ENCODE peak calls at places on chromosomes 2 and 18, in four cellular contexts. One of them, this sample, is unnamed.

GRCh38 chr2:95300391-95300938 is 3.3 kb downstream of the KCNIP3 start:
- DNase-seq in HFF-Myc: no peak
- DNase-seq in osteocyte: no peak
- DNase-seq in fibroblast of pulmonary artery: no peak
- DNase-seq in this sample: no peak

GRCh38 chr18:934518-935123 is 29.9 kb downstream of the ADCYAP1 start:
- DNase-seq in fibroblast of pulmonary artery: no peak
- DNase-seq in HFF-Myc: no peak
- DNase-seq in osteocyte: no peak
- DNase-seq in this sample: no peak

GRCh38 chr2:69159988-69160387 is 147.0 kb downstream of the ANTXR1 start:
- DNase-seq in HFF-Myc: no peak
- DNase-seq in fibroblast of pulmonary artery: no peak
- DNase-seq in osteocyte: no peak
- DNase-seq in this sample: no peak

GRCh38 chr18:59900222-59901128 is 679 bp downstream of the PMAIP1 start:
- DNase-seq in osteocyte: no peak
- DNase-seq in fibroblast of pulmonary artery: peak; percentile 80
- DNase-seq in HFF-Myc: no peak
- DNase-seq in this sample: peak; percentile 72

GRCh38 chr2:65465857-65466256 is 33.5 kb upstream of the SPRED2 start:
- DNase-seq in osteocyte: no peak
- DNase-seq in fibroblast of pulmonary artery: no peak
- DNase-seq in HFF-Myc: no peak
- DNase-seq in this sample: no peak

GRCh38 chr2:218002103-218002502 is 692 bp downstream of the TNS1 start:
- DNase-seq in HFF-Myc: no peak
- DNase-seq in osteocyte: no peak
- DNase-seq in fibroblast of pulmonary artery: no peak
- DNase-seq in this sample: no peak

GRCh38 chr2:73218298-73218697 is 4.3 kb downstream of the SMYD5 start:
- DNase-seq in HFF-Myc: no peak
- DNase-seq in osteocyte: no peak
- DNase-seq in fibroblast of pulmonary artery: peak; percentile 41
- DNase-seq in this sample: no peak

GRCh38 chr2:216672466-216672865 is 22.9 kb downstream of the IGFBP5 start:
- DNase-seq in osteocyte: no peak
- DNase-seq in HFF-Myc: no peak
- DNase-seq in fibroblast of pulmonary artery: no peak
- DNase-seq in this sample: no peak

GRCh38 chr2:20728114-20728758 is 61.3 kb downstream of the GDF7 start:
- DNase-seq in HFF-Myc: no peak
- DNase-seq in fibroblast of pulmonary artery: peak; percentile 39
- DNase-seq in osteocyte: no peak
- DNase-seq in this sample: no peak

GRCh38 chr2:26222976-26223375 is 21.5 kb downstream of the HADHA start:
- DNase-seq in fibroblast of pulmonary artery: no peak
- DNase-seq in HFF-Myc: no peak
- DNase-seq in osteocyte: no peak
- DNase-seq in this sample: no peak

GRCh38 chr2:42812899-42813479 is 20.6 kb upstream of the HAAO start:
- DNase-seq in HFF-Myc: no peak
- DNase-seq in fibroblast of pulmonary artery: peak; percentile 55
- DNase-seq in osteocyte: no peak
- DNase-seq in this sample: no peak

GRCh38 chr2:8605350-8606065 is 76.3 kb upstream of the ID2 start:
- DNase-seq in fibroblast of pulmonary artery: no peak
- DNase-seq in HFF-Myc: no peak
- DNase-seq in osteocyte: no peak
- DNase-seq in this sample: no peak

GRCh38 chr2:190277234-190278112 is 42.2 kb downstream of the HIBCH start:
- DNase-seq in osteocyte: no peak
- DNase-seq in fibroblast of pulmonary artery: peak; percentile 71
- DNase-seq in HFF-Myc: peak; percentile 20
- DNase-seq in this sample: no peak

GRCh38 chr18:79527656-79528055 is 131.9 kb downstream of the NFATC1 start:
- DNase-seq in fibroblast of pulmonary artery: no peak
- DNase-seq in osteocyte: no peak
- DNase-seq in HFF-Myc: no peak
- DNase-seq in this sample: no peak

GRCh38 chr18:79528296-79528695 is 132.6 kb downstream of the NFATC1 start:
- DNase-seq in osteocyte: no peak
- DNase-seq in HFF-Myc: no peak
- DNase-seq in fibroblast of pulmonary artery: no peak
- DNase-seq in this sample: no peak

GRCh38 chr18:79529296-79529695 is 133.6 kb downstream of the NFATC1 start:
- DNase-seq in HFF-Myc: no peak
- DNase-seq in osteocyte: no peak
- DNase-seq in fibroblast of pulmonary artery: no peak
- DNase-seq in this sample: no peak

GRCh38 chr18:79529991-79530390 is 134.3 kb downstream of the NFATC1 start:
- DNase-seq in HFF-Myc: no peak
- DNase-seq in fibroblast of pulmonary artery: no peak
- DNase-seq in osteocyte: no peak
- DNase-seq in this sample: no peak

DNA sequence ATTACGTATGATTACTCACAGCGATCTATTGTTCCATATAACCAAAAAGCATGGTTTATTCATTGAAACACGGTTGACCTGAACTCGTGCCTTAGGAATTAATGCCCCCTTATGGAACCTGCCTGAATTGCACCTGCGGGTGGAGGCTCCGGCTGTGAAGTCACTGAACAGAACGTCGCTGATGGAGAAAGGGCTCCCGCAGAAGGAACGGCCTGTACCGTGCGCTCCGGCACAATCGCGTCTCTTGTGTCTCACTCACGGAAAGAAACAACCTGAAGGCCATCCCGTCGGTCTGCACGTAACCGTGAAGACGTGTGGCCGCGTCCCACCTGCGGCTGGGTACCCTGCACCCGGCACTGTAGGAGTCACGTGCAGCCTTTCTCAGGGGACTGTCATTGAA is 133.1 kb downstream of the NFATC1 start:
- DNase-seq in fibroblast of pulmonary artery: peak; percentile 84
- DNase-seq in osteocyte: no peak
- DNase-seq in HFF-Myc: peak; percentile 36
- DNase-seq in this sample: peak; percentile 89
- TF ChIP-seq CTCF in fibroblast of pulmonary artery: peak; percentile 93
- TF ChIP-seq CTCF in osteocyte: peak; percentile 95
- TF ChIP-seq CTCF in HFF-Myc: peak; percentile 84
- TF ChIP-seq CTCF in this sample: peak; percentile 88

DNA sequence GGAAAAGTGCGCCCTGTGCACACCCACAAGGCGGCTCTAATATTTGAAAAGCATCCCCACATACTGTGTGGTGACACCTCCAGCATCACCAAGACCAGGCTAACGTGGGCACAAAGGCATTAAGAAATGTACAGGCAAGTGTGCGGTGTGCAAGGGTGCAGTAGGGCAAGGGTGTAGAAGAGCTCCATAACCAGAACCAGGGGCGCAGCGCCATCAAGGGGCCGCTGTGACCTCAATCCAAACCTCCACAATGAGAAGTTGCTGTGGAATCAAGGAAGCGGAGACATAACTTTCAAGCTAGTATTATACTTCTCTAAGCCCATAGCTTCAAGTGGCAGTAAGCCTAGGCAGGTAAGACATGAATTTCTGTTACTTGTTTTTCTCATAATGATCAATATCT is 13.0 kb downstream of the L3MBTL4 start:
- DNase-seq in osteocyte: no peak
- DNase-seq in fibroblast of pulmonary artery: no peak
- DNase-seq in HFF-Myc: no peak
- DNase-seq in this sample: no peak
- TF ChIP-seq CTCF in osteocyte: no peak
- TF ChIP-seq CTCF in fibroblast of pulmonary artery: no peak
- TF ChIP-seq CTCF in HFF-Myc: peak; percentile 29
- TF ChIP-seq CTCF in this sample: peak; percentile 35

DNA sequence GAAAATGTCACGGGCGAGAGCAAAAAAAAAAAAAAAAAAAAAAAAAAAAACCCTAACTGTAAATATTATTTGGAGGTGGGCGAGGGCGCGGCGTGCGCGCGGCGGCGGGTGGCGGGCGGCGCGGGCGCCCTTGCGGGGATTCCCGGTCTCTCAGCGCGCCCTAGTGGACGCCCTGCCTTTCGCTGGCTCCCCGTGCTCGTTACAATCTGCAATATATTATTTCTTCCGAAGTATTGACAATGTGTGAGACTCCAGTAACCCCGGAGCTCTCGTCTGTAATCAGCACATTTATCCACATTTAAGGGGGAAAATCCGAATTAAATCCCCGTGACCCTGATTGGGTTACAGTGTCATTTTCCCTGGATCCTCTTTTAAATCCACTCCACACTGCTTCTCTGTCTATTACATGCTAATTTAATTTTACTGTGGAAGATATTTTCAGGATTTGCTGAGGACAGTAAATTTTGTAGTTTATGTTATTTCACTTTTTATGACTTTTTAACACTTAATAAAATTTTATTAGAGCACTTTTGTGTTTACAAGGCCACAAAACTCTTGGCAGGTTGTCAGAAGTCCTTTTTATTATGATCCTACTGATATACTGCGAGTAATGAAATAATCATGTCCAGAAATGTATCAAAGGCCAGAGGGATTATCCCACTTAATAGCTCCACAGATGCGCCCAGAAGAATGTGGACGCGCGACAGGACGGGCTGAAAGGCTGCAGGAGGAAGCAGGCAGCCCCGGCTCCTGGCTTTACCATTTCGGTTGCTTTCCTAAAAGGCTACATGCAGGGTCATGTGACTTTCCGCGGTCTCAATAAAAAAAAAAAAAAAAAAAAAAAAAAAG is 369.1 kb downstream of the MTX2 start:
- DNase-seq in fibroblast of pulmonary artery: peak; percentile 65
- DNase-seq in HFF-Myc: peak; percentile 17
- DNase-seq in osteocyte: no peak
- DNase-seq in this sample: peak; percentile 88
- TF ChIP-seq CTCF in fibroblast of pulmonary artery: peak; percentile 53
- TF ChIP-seq CTCF in HFF-Myc: peak; percentile 52
- TF ChIP-seq CTCF in osteocyte: peak; percentile 82
- TF ChIP-seq CTCF in this sample: peak; percentile 85

GRCh38 chr2:183195998-183196409 is 71.8 kb downstream of the NUP35 start:
- DNase-seq in fibroblast of pulmonary artery: no peak
- DNase-seq in osteocyte: no peak
- DNase-seq in HFF-Myc: no peak
- DNase-seq in this sample: no peak

GRCh38 chr2:183193904-183194303 is 69.7 kb downstream of the NUP35 start:
- DNase-seq in osteocyte: no peak
- DNase-seq in HFF-Myc: no peak
- DNase-seq in fibroblast of pulmonary artery: no peak
- DNase-seq in this sample: no peak

GRCh38 chr2:183186766-183187165 is 62.5 kb downstream of the NUP35 start:
- DNase-seq in HFF-Myc: no peak
- DNase-seq in osteocyte: no peak
- DNase-seq in fibroblast of pulmonary artery: no peak
- DNase-seq in this sample: no peak

GRCh38 chr2:183195397-183195796 is 71.2 kb downstream of the NUP35 start:
- DNase-seq in fibroblast of pulmonary artery: no peak
- DNase-seq in osteocyte: no peak
- DNase-seq in HFF-Myc: no peak
- DNase-seq in this sample: no peak

GRCh38 chr2:183192343-183192742 is 68.1 kb downstream of the NUP35 start:
- DNase-seq in fibroblast of pulmonary artery: no peak
- DNase-seq in osteocyte: no peak
- DNase-seq in HFF-Myc: no peak
- DNase-seq in this sample: no peak
- TF ChIP-seq CTCF in fibroblast of pulmonary artery: no peak
- TF ChIP-seq CTCF in osteocyte: no peak
- TF ChIP-seq CTCF in HFF-Myc: no peak
- TF ChIP-seq CTCF in this sample: no peak

GRCh38 chr2:3179208-3179607 is 198.4 kb downstream of the EIPR1 start:
- DNase-seq in osteocyte: no peak
- DNase-seq in fibroblast of pulmonary artery: no peak
- DNase-seq in HFF-Myc: no peak
- DNase-seq in this sample: no peak
- TF ChIP-seq CTCF in osteocyte: peak; percentile 16
- TF ChIP-seq CTCF in fibroblast of pulmonary artery: no peak
- TF ChIP-seq CTCF in HFF-Myc: peak; percentile 38
- TF ChIP-seq CTCF in this sample: peak; percentile 52

DNA sequence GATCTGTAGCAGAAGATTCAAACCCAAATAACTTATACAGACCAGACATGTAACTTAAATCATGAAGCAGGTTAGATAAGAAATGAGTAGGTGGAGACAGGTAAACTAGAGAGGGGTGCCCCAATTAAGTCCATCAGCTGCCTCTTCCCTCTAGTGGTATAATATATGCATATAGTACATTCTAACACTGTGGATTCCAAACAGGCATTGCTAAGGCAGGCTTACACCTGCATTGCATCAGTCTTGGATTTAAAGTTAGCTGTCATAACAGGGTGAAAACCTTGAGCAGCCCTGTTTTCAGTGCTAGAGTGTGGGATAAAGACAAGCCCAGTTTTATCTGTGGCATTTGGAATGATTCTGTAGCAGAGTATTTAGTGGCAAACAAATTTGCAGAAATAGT is 63.4 kb downstream of the NYAP2 start:
- DNase-seq in fibroblast of pulmonary artery: no peak
- DNase-seq in HFF-Myc: no peak
- DNase-seq in osteocyte: no peak
- DNase-seq in this sample: no peak
- TF ChIP-seq CTCF in fibroblast of pulmonary artery: no peak
- TF ChIP-seq CTCF in HFF-Myc: no peak
- TF ChIP-seq CTCF in osteocyte: no peak
- TF ChIP-seq CTCF in this sample: no peak

This sample was measured in GM13977.